ENCODE peak calls at places on chromosomes 1 and 21, in five cellular contexts. E is breast epithelium, O is heart left ventricle, V is K562, F is HCT116. R is an unnamed sample. For H3K36me3, the result is how much of the 10 kb centered on the place peaks cover.

GRCh38 chr1:65445837-65446236 is 25.4 kb downstream of the LEPR start:
- DNase-seq in V (no peak), E (no peak), O (no peak), F (no peak), R (no peak)

GRCh38 chr1:196450143-196450911 is 157.9 kb downstream of the KCNT2 start:
- DNase-seq in F (no peak), E (no peak), V (no peak), O (no peak), R (no peak)

GRCh38 chr1:238063454-238063853 is 172.7 kb upstream of the ZP4 start:
- DNase-seq in O (no peak), E (no peak), F (no peak), V (no peak), R (peak)

GRCh38 chr21:42614391-42614790 is 39.0 kb upstream of the PDE9A start:
- DNase-seq in E (no peak), F (no peak), V (no peak), O (no peak), R (no peak)

GRCh38 chr1:23530750-23531651 is at the start of gene E2F2:
- DNase-seq in V (peak), O (peak), F (peak), E (peak), R (peak)

GRCh38 chr1:147892731-147893214 is 9.8 kb upstream of the GJA8 start:
- DNase-seq in O (no peak), F (peak), V (peak), E (no peak), R (peak)

GRCh38 chr1:236491469-236492136 is 32.2 kb upstream of the LGALS8 start:
- DNase-seq in O (no peak), E (no peak), V (no peak), F (no peak), R (no peak)

GRCh38 chr1:59020151-59020997 is 236.5 kb upstream of the JUN start:
- DNase-seq in E (no peak), V (no peak), O (no peak), F (no peak), R (peak)

GRCh38 chr1:152050886-152051764 is 14.3 kb upstream of the S100A11 start:
- DNase-seq in V (no peak), F (no peak), O (no peak), E (no peak), R (no peak)

GRCh38 chr1:182781849-182782586 is 7.6 kb upstream of the NPL start:
- DNase-seq in F (peak), E (peak), V (peak), O (peak), R (peak)

GRCh38 chr1:64396817-64397216 is 73.1 kb upstream of the CACHD1 start:
- DNase-seq in V (no peak), E (no peak), O (no peak), F (peak), R (no peak)

GRCh38 chr1:42756956-42757891 is 9.6 kb downstream of the P3H1 start:
- DNase-seq in E (no peak), F (peak), V (peak), O (no peak), R (peak)

GRCh38 chr1:38028105-38028591 is 15.6 kb downstream of the UTP11 start:
- DNase-seq in V (no peak), E (no peak), F (no peak), O (no peak), R (no peak)

GRCh38 chr1:237863234-237863633 is 27.5 kb downstream of the ZP4 start:
- DNase-seq in O (no peak), E (no peak), V (no peak), F (no peak), R (no peak)

GRCh38 chr1:1217621-1218523 is 3.9 kb upstream of the TNFRSF4 start:
- DNase-seq in F (no peak), V (no peak), O (no peak), E (no peak), R (no peak)

GRCh38 chr1:156767879-156768608 is 709 bp downstream of the PRCC start:
- DNase-seq in V (peak), O (peak), F (no peak), E (no peak), R (no peak)

GRCh38 chr1:116529199-116529616 is 41.6 kb downstream of the CD58 start:
- DNase-seq in E (no peak), V (no peak), O (no peak), F (no peak), R (no peak)

GRCh38 chr1:200090252-200091159 is 63.0 kb downstream of the NR5A2 start:
- DNase-seq in F (no peak), E (no peak), O (no peak), V (peak), R (no peak)

GRCh38 chr1:209675567-209676154 is 449 bp downstream of the G0S2 start:
- DNase-seq in E (no peak), F (no peak), V (no peak), O (peak), R (peak)

GRCh38 chr1:241992734-241993133 is 6.2 kb downstream of the MAP1LC3C start:
- DNase-seq in F (no peak), E (no peak), V (no peak), O (no peak), R (no peak)

GRCh38 chr1:151984313-151984956 is 9.2 kb downstream of the S100A10 start:
- DNase-seq in F (no peak), V (no peak), E (no peak), O (no peak), R (no peak)

GRCh38 chr1:216793303-216793702 is 70.1 kb upstream of the ESRRG start:
- DNase-seq in O (no peak), E (no peak), V (no peak), F (no peak), R (no peak)

GRCh38 chr1:233304489-233305102 is 9.1 kb upstream of the PCNX2 start:
- DNase-seq in V (peak), E (no peak), O (no peak), F (no peak), R (no peak)

GRCh38 chr1:13760921-13761320 is 60.9 kb downstream of the PRDM2 start:
- DNase-seq in V (no peak), F (no peak), O (no peak), E (no peak), R (no peak)

GRCh38 chr1:115098979-115099692 is 9.8 kb upstream of the TSPAN2 start:
- DNase-seq in F (no peak), O (no peak), E (no peak), V (no peak), R (no peak)

GRCh38 chr1:243723458-243724043 is 126.5 kb downstream of the AKT3 start:
- DNase-seq in E (no peak), V (no peak), O (no peak), F (no peak), R (no peak)

GRCh38 chr1:42184616-42185015 is 20.1 kb upstream of the GUCA2A start:
- DNase-seq in O (no peak), V (no peak), E (no peak), F (no peak), R (no peak)

GRCh38 chr1:94532077-94532476 is 9.5 kb downstream of the F3 start:
- DNase-seq in F (no peak), E (no peak), O (no peak), V (no peak), R (no peak)

GRCh38 chr1:81590171-81590570 is 210.6 kb upstream of the ADGRL2 start:
- DNase-seq in F (no peak), V (no peak), E (no peak), O (no peak), R (no peak)

GRCh38 chr1:222624214-222624613 is 6.3 kb downstream of the MIA3 start:
- DNase-seq in F (no peak), E (no peak), O (no peak), V (no peak), R (no peak)

GRCh38 chr21:28769683-28770082 is 223.0 kb downstream of the LTN1 start:
- DNase-seq in E (no peak), O (no peak), V (no peak), F (no peak), R (no peak)

GRCh38 chr1:96259399-96259798 is 462.2 kb upstream of the PTBP2 start:
- DNase-seq in F (no peak), O (no peak), V (no peak), E (no peak), R (no peak)

GRCh38 chr1:119827010-119827409 is 15.8 kb upstream of the REG4 start:
- DNase-seq in E (no peak), O (no peak), V (peak), F (no peak), R (no peak)

GRCh38 chr21:35578350-35578782 is 482.0 kb downstream of the SETD4 start:
- DNase-seq in E (no peak), O (no peak), F (no peak), V (no peak), R (no peak)

GRCh38 chr1:20233394-20233793 is 47.1 kb upstream of the PLA2G2C start:
- DNase-seq in O (no peak), V (peak), E (no peak), F (peak), R (no peak)

GRCh38 chr1:36579049-36579448 is 96.3 kb upstream of the CSF3R start:
- DNase-seq in O (no peak), F (no peak), V (no peak), E (no peak), R (no peak)
- TF ChIP-seq CTCF in O (no peak), F (no peak), V (no peak), E (no peak), R (no peak)

DNA sequence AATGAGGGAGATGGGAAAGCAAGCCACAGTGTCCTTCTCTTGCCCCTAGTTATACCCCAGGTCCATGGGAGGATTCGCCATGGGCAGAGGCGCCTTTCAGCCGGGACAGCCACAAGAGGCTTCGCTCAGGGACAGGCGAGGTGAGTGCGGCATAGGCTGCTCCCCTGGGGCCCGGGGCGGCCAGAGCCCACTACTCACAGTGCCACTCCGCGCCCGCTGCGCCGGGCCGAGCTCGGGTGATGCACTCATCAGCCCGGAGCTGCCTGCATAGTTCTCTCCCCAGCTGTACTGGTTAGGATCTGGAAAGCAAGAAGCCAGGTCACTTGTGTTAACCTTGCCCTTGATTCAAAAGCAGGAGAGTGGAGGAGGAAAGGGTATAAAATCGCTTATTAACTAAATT is 8.4 kb downstream of the PANK4 start:
- DNase-seq in F (no peak), O (no peak), V (no peak), E (no peak), R (no peak)
- H3K36me3 ChIP-seq in F (under half), O (under half), V (half or more), E (under half), R (half or more)

DNA sequence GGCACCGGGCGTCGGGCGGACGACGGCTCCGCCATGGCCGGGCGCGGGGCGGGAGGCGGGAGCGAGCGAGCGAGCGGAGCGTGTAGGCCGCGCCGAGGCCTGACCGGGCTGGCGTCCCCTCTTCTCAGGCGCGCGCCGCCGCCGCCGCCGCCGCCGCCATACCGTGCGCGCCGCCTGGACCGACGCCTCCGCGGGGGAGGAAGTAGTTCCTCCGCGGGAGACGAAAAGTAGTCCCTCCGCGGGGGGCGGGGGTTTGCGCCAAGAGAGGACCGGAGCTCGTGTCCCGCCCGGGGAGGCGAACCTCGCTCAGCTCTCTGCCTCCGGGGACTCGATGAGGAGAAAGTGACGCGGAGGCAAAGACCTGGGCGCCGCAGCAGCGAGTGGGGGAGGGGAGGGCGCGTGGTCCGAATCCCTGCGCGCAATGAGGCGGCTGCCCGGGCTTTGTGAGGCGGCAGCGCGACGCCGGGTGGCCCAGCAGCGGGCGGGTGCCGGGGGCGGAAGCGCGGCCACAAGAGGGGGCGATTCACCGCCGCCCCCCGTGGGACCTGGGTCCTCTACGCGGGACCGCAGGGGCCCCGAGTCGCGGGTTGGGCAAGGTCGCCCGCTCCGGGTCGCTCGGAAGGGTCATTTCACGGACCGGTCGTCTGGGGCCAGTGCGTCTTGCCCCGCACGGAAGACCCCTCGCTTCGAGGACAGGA is at the start of gene BRWD1:
- DNase-seq in O (peak), F (peak), V (peak), E (peak), R (peak)
- TF ChIP-seq POLR2A in O (peak), F (peak), V (peak), E (peak), R (peak)

DNA sequence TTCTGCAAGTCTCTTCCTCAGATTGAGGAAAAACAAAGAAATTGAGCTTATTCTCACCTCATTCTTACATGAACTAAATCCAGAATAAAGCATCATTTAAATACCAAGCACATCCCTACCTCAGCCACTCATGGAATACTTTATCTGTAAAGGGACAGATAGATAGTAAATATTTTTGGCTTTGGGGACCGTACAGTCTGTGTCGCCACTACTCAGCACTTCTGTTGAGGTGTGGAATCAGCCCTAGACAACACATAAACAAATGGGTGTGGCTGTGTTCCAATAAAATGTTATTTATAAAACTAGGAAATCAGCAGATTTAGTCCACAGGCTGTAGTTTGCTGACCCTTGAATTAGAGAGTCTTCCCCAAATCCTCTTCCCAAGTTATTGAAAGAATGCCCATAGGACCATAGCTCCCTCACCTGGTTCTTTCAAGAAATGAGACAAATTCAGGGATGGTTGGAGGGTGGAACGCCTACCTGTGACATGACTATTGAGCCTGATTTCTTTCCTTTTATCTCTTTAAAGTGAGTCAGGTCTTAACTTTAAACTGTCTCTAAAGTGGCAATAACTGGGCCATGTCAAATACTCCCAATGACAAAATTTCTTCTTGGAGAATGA is 878.5 kb downstream of the USP25 start:
- DNase-seq in E (no peak), V (no peak), F (no peak), O (no peak), R (no peak)
- TF ChIP-seq CTCF in E (no peak), V (no peak), F (no peak), O (peak), R (no peak)

DNA sequence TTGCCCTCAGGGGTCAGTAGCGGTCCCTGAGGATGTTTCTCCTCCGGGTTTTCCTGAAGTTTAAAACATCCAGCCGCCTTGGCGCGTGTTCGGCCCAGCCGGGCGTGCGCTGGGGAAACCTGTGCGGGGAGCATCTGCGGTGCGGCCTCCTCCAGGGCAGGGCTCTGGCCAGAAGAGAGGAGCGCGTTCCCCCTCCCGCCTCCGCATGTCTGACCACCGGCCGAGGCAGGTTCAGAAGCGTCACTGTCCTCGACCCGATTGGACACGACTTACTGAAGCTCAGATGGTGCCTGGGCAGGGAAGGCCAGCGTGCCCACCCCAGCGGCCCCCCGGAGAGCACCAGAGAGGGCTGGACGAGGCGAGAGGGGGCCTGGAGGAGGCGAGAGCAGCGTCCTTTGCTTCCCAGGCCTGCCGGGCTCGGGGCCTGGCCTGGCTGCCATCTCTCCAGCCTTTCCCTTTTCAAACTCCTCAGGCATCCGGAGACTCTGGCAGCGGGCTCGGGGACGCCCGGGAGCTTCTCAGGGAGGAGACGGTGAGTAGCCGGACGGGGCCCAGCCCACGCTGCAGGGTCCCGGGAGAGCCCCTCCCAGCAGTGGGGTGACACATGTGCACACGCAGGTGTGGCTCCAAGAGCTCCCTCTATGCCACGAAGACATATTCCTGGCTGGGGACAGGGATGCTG is 67.1 kb downstream of the SLC19A1 start:
- DNase-seq in E (no peak), O (peak), F (no peak), V (no peak), R (no peak)
- H3K36me3 ChIP-seq in E (under half), O (under half), F (under half), V (under half), R (under half)

GRCh38 chr1:46303038-46303871 is at the start of the genes LRRC41 and UQCRH:
- DNase-seq in F (peak), O (peak), E (peak), V (peak), R (peak)
- TF ChIP-seq POLR2A in F (peak), O (peak), E (peak), V (peak), R (peak)

DNA sequence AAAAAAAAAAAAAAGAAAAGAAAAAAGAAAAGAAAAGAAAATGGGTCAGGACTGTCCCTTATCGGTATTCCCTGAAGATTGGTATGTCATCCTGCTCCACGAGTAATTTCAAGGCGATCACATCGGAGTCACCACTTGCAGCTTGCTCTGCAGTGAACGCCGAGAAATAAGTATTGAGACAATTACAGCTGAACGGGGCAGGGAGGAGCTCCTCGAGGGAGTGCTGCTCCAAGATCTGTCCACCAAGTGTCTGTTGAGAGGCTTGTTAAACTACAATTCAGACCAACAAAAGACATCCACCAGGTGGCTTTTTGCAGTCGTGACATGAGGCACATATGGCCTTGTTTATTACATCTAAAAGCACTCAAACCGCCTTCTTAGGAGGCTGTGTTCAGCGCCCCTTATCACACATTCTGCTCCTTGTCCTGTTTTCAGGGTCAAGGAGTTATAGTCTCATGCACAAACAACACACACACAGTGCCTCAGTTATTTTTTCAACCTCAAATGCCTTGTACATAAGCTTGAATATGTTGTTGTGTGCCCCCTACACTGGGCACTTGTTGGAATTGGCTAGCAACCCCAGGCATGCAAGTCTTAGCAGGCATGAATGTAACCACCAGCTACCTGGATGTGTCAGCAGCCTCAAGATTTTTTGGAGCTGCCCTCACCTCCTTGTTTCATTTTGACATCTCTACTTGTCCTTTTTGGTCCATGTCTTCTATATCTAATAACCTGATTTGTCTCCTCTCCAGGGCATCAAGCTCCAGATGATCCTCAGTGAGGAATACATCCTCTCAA is 13.0 kb upstream of the CD48 start:
- DNase-seq in E (no peak), V (no peak), F (no peak), O (no peak), R (no peak)
- TF ChIP-seq CTCF in E (no peak), V (no peak), F (no peak), O (no peak), R (no peak)

R was measured in body of pancreas.